ENCODE peak calls at places on chromosomes 13 and 19, in nine cellular contexts. X, O, B, Y, H, C, A, P and R are unnamed samples.

GRCh38 chr13:36680918-36681317 is 7.1 kb downstream of the SERTM1 start:
- DNase-seq in X (no peak), O (no peak), B (no peak), Y (no peak), H (no peak), C (no peak), A (no peak), P (no peak), R (no peak)

GRCh38 chr13:34159946-34160345 is 342.0 kb downstream of the RFC3 start:
- DNase-seq in X (no peak), O (no peak), B (no peak), Y (no peak), H (no peak), C (no peak), A (no peak), P (no peak), R (no peak)

GRCh38 chr13:33286143-33286542 is 588 bp upstream of the STARD13 start:
- DNase-seq in X (no peak), O (no peak), B (no peak), Y (no peak), H (no peak), C (no peak), A (no peak), P (no peak), R (no peak)

GRCh38 chr19:3979674-3980352 is 5.5 kb downstream of the EEF2 start:
- DNase-seq in X (no peak), O (peak; percentile 5), B (no peak), Y (no peak), H (no peak), C (no peak), A (no peak), P (no peak), R (no peak)

GRCh38 chr19:47699360-47699917 is 13.8 kb upstream of the EHD2 start:
- DNase-seq in X (peak; percentile 50), O (peak; percentile 82), B (no peak), Y (peak; percentile 40), H (peak; percentile 31), C (no peak), A (no peak), P (peak; percentile 73), R (no peak)

GRCh38 chr13:36072536-36072935 is 58.6 kb downstream of the DCLK1 start:
- DNase-seq in X (no peak), O (no peak), B (no peak), Y (no peak), H (no peak), C (no peak), A (no peak), P (no peak), R (no peak)

GRCh38 chr19:14023404-14024235 is 4.3 kb upstream of the RLN3 start:
- DNase-seq in X (no peak), O (peak; percentile 87), B (no peak), Y (no peak), H (peak; percentile 69), C (no peak), A (no peak), P (peak; percentile 72), R (no peak)

GRCh38 chr19:51919606-51920005 is 7.7 kb upstream of the ZNF613 start:
- DNase-seq in X (no peak), O (no peak), B (no peak), Y (no peak), H (no peak), C (no peak), A (no peak), P (no peak), R (no peak)

GRCh38 chr19:34274827-34275625 is 20.7 kb downstream of the GARRE1 start:
- DNase-seq in X (no peak), O (no peak), B (no peak), Y (no peak), H (peak; percentile 63), C (no peak), A (peak; percentile 91), P (peak; percentile 77), R (no peak)

GRCh38 chr13:37065893-37066526 is 6.5 kb upstream of the SUPT20H start:
- DNase-seq in X (no peak), O (no peak), B (no peak), Y (no peak), H (no peak), C (no peak), A (no peak), P (no peak), R (no peak)

GRCh38 chr13:21043898-21044297 is 17.5 kb downstream of the LATS2 start:
- DNase-seq in X (no peak), O (no peak), B (no peak), Y (no peak), H (no peak), C (no peak), A (peak; percentile 93), P (peak; percentile 72), R (no peak)

GRCh38 chr19:11322269-11323024 is 17.0 kb downstream of the RAB3D start:
- DNase-seq in X (no peak), O (peak; percentile 74), B (no peak), Y (no peak), H (no peak), C (no peak), A (no peak), P (no peak), R (no peak)

GRCh38 chr13:43529796-43530195 is 257.0 kb downstream of the ENOX1 start:
- DNase-seq in X (no peak), O (no peak), B (no peak), Y (no peak), H (no peak), C (no peak), A (no peak), P (no peak), R (no peak)

GRCh38 chr13:97977376-97977705 is 23.9 kb downstream of the IPO5 start:
- DNase-seq in X (no peak), O (peak; percentile 33), B (no peak), Y (no peak), H (no peak), C (no peak), A (no peak), P (peak; percentile 18), R (no peak)

GRCh38 chr19:57850553-57851017 is 926 bp downstream of the ZNF587 start:
- DNase-seq in X (no peak), O (no peak), B (no peak), Y (no peak), H (peak; percentile 72), C (no peak), A (no peak), P (no peak), R (no peak)

GRCh38 chr19:49473868-49474544 is at the start of gene FLT3LG:
- DNase-seq in X (peak; percentile 84), O (peak; percentile 86), B (peak; percentile 11), Y (peak; percentile 92), H (peak; percentile 61), C (peak; percentile 70), A (peak; percentile 34), P (peak; percentile 99), R (no peak)

GRCh38 chr13:85286081-85286480 is 513.1 kb downstream of the SLITRK6 start:
- DNase-seq in X (no peak), O (no peak), B (no peak), Y (no peak), H (peak; percentile 10), C (no peak), A (no peak), P (no peak), R (no peak)

GRCh38 chr13:21733475-21734311 is 62.8 kb downstream of the FGF9 start:
- DNase-seq in X (no peak), O (no peak), B (peak; percentile 7), Y (no peak), H (no peak), C (no peak), A (no peak), P (no peak), R (no peak)

GRCh38 chr13:113034451-113035208 is 65.6 kb downstream of the MCF2L start:
- DNase-seq in X (no peak), O (peak; percentile 26), B (no peak), Y (no peak), H (peak; percentile 65), C (no peak), A (no peak), P (peak; percentile 87), R (no peak)

GRCh38 chr19:4371209-4371897 is 28.0 kb downstream of the MPND start:
- DNase-seq in X (no peak), O (no peak), B (no peak), Y (no peak), H (no peak), C (no peak), A (no peak), P (no peak), R (no peak)

GRCh38 chr13:32840840-32841713 is 175.1 kb upstream of the KL start:
- DNase-seq in X (no peak), O (no peak), B (no peak), Y (no peak), H (no peak), C (peak; percentile 52), A (no peak), P (no peak), R (no peak)

GRCh38 chr13:89136678-89137077 is 1465.5 kb downstream of the SLITRK5 start:
- DNase-seq in X (no peak), O (no peak), B (no peak), Y (no peak), H (no peak), C (no peak), A (no peak), P (no peak), R (no peak)

GRCh38 chr19:41325947-41326706 is 16.2 kb downstream of the CCDC97 start:
- DNase-seq in X (no peak), O (no peak), B (no peak), Y (peak; percentile 80), H (no peak), C (peak; percentile 67), A (no peak), P (peak; percentile 75), R (no peak)

GRCh38 chr19:3097442-3097871 is 3.3 kb downstream of the GNA11 start:
- DNase-seq in X (no peak), O (no peak), B (no peak), Y (no peak), H (no peak), C (no peak), A (no peak), P (peak; percentile 51), R (no peak)

GRCh38 chr19:1169921-1170885 is 3.9 kb downstream of the SBNO2 start:
- DNase-seq in X (no peak), O (no peak), B (no peak), Y (no peak), H (peak; percentile 82), C (no peak), A (no peak), P (no peak), R (no peak)

GRCh38 chr19:442085-442484 is 18.7 kb downstream of the SHC2 start:
- DNase-seq in X (no peak), O (no peak), B (no peak), Y (no peak), H (no peak), C (no peak), A (no peak), P (no peak), R (no peak)

GRCh38 chr13:109465151-109465550 is 321.2 kb downstream of the IRS2 start:
- DNase-seq in X (no peak), O (peak; percentile 32), B (no peak), Y (no peak), H (no peak), C (no peak), A (peak; percentile 18), P (no peak), R (no peak)

GRCh38 chr13:110716235-110716505 is 2.7 kb downstream of the ING1 start:
- DNase-seq in X (no peak), O (peak; percentile 66), B (no peak), Y (no peak), H (peak; percentile 30), C (no peak), A (no peak), P (no peak), R (no peak)

GRCh38 chr19:49447485-49448431 is 3.9 kb downstream of the PIH1D1 start:
- DNase-seq in X (no peak), O (peak; percentile 48), B (no peak), Y (no peak), H (no peak), C (no peak), A (no peak), P (no peak), R (no peak)

GRCh38 chr13:50426932-50427331 is 411.7 kb downstream of the KCNRG start:
- DNase-seq in X (no peak), O (no peak), B (no peak), Y (no peak), H (no peak), C (no peak), A (no peak), P (no peak), R (no peak)

GRCh38 chr19:5031231-5032100 is 62.6 kb downstream of the KDM4B start:
- DNase-seq in X (peak; percentile 74), O (peak; percentile 79), B (peak; percentile 70), Y (peak; percentile 70), H (peak; percentile 76), C (peak; percentile 29), A (no peak), P (peak; percentile 97), R (no peak)